ENCODE peak calls at places on chromosomes 3 and 15, in five cellular contexts. N is HS-5, T is DMS53, A is AG09319, E is AG08395. C is an unnamed sample.

GRCh38 chr15:58934521-58934920 is 1.0 kb upstream of the SLTM start:
- DNase-seq in T (peak), E (no peak), A (no peak), N (no peak), C (no peak)

GRCh38 chr3:86787091-86787490 is 203.9 kb downstream of the VGLL3 start:
- DNase-seq in E (no peak), A (no peak), N (no peak), T (peak), C (no peak)

GRCh38 chr3:30342319-30343060 is 263.9 kb upstream of the TGFBR2 start:
- DNase-seq in N (peak), T (peak), E (peak), A (peak), C (peak)

GRCh38 chr3:149368850-149369497 is 8.5 kb downstream of the TM4SF1 start:
- DNase-seq in N (no peak), A (no peak), E (no peak), T (peak), C (no peak)

GRCh38 chr3:107884719-107885460 is 205.9 kb downstream of the CD47 start:
- DNase-seq in T (no peak), N (peak), E (peak), A (peak), C (peak)

GRCh38 chr3:52077376-52077775 is 21.0 kb upstream of the DUSP7 start:
- DNase-seq in N (no peak), T (no peak), E (no peak), A (no peak), C (no peak)

GRCh38 chr3:161316006-161316689 is 55.2 kb downstream of the SPTSSB start:
- DNase-seq in E (no peak), N (peak), T (peak), A (peak), C (no peak)

GRCh38 chr15:57565326-57565725 is 26.4 kb upstream of the MYZAP start:
- DNase-seq in T (peak), N (no peak), A (no peak), E (no peak), C (no peak)

GRCh38 chr3:181313379-181313778 is 323.8 kb upstream of the DNAJC19 start:
- DNase-seq in E (no peak), N (no peak), T (peak), A (no peak), C (no peak)

GRCh38 chr3:47022540-47023161 is 43.2 kb downstream of the NBEAL2 start:
- DNase-seq in A (peak), T (peak), E (no peak), N (no peak), C (no peak)

GRCh38 chr3:197468866-197469382 is 86.8 kb downstream of the BDH1 start:
- DNase-seq in A (no peak), N (no peak), T (no peak), E (peak), C (peak)

GRCh38 chr3:171810278-171811058 is at the start of gene PLD1:
- DNase-seq in E (peak), A (peak), T (peak), N (no peak), C (peak)

GRCh38 chr3:44048196-44048924 is 193.3 kb upstream of the TOPAZ1 start:
- DNase-seq in E (peak), T (no peak), A (no peak), N (no peak), C (no peak)

GRCh38 chr15:98738689-98739411 is 90.5 kb downstream of the IGF1R start:
- DNase-seq in A (no peak), N (no peak), T (no peak), E (no peak), C (no peak)

GRCh38 chr3:153414972-153415371 is 252.9 kb downstream of the RAP2B start:
- DNase-seq in T (no peak), A (no peak), E (no peak), N (no peak), C (no peak)

GRCh38 chr15:99117563-99118257 is 12.8 kb downstream of the SYNM start:
- DNase-seq in E (no peak), T (no peak), N (no peak), A (no peak), C (no peak)

GRCh38 chr15:91559066-91559465 is 294.4 kb upstream of the SLCO3A1 start:
- DNase-seq in N (no peak), A (no peak), T (peak), E (no peak), C (no peak)

GRCh38 chr15:65391732-65392131 is 13.9 kb upstream of the IGDCC3 start:
- DNase-seq in N (no peak), E (no peak), T (no peak), A (no peak), C (no peak)

GRCh38 chr15:53216036-53216435 is 425.9 kb upstream of the ONECUT1 start:
- DNase-seq in N (no peak), A (no peak), T (no peak), E (no peak), C (no peak)

GRCh38 chr3:146561879-146562278 is 17.5 kb upstream of the PLSCR1 start:
- DNase-seq in T (no peak), A (no peak), E (no peak), N (no peak), C (no peak)

GRCh38 chr3:14358426-14359211 is 43.8 kb upstream of the SLC6A6 start:
- DNase-seq in E (peak), N (no peak), A (peak), T (no peak), C (peak)